ENCODE peak calls at places on chromosome 19, in seven cellular contexts. G, E, V, X, L, T and C are unnamed samples.
A peak's percentile ranks its signal among the peaks of the same experiment; 100 is the strongest.

GRCh38 chr19:11361771-11362731 is 6.8 kb downstream of the PLPPR2 start:
- DNase-seq in G (no peak), E (no peak), V (no peak), X (no peak), L (no peak), T (no peak), C (no peak)

GRCh38 chr19:55132453-55133129 is 15.2 kb upstream of the PPP1R12C start:
- DNase-seq in G (no peak), E (no peak), V (no peak), X (no peak), L (no peak), T (no peak), C (no peak)

GRCh38 chr19:48398329-48399235 is 5.1 kb downstream of the GRIN2D start:
- DNase-seq in G (no peak), E (peak; percentile 92), V (peak; percentile 84), X (no peak), L (peak; percentile 90), T (peak; percentile 89), C (no peak)

GRCh38 chr19:30387311-30388115 is 15.3 kb downstream of the ZNF536 start:
- DNase-seq in G (no peak), E (no peak), V (no peak), X (no peak), L (no peak), T (no peak), C (no peak)

GRCh38 chr19:49347835-49348234 is 12.6 kb downstream of the CD37 start:
- DNase-seq in G (no peak), E (no peak), V (peak; percentile 74), X (no peak), L (peak; percentile 40), T (no peak), C (no peak)

GRCh38 chr19:58513694-58514563 is 2.1 kb upstream of the SLC27A5 start:
- DNase-seq in G (peak; percentile 60), E (peak; percentile 96), V (peak; percentile 74), X (peak; percentile 21), L (peak; percentile 93), T (peak; percentile 92), C (peak; percentile 85)

GRCh38 chr19:41373993-41374392 is 2.3 kb upstream of the TMEM91 start:
- DNase-seq in G (peak; percentile 45), E (no peak), V (peak; percentile 92), X (no peak), L (peak; percentile 75), T (peak; percentile 89), C (no peak)

GRCh38 chr19:45177817-45178261 is at the start of gene TRAPPC6A:
- DNase-seq in G (no peak), E (no peak), V (peak; percentile 69), X (no peak), L (no peak), T (no peak), C (no peak)

GRCh38 chr19:32258167-32258566 is 87.2 kb upstream of the ZNF507 start:
- DNase-seq in G (no peak), E (no peak), V (no peak), X (no peak), L (no peak), T (no peak), C (no peak)

GRCh38 chr19:8536282-8536681 is 22.3 kb upstream of the ZNF414 start:
- DNase-seq in G (no peak), E (no peak), V (no peak), X (no peak), L (no peak), T (no peak), C (no peak)